ENCODE peak calls at places on chromosomes 16 and 17, in seven cellular contexts. G is H9, A is heart right ventricle, H is RWPE2, B is RWPE1, C is heart left ventricle, W is cardiac muscle cell. Q is an unnamed sample.

GRCh38 chr17:17151962-17152361 is 54.2 kb downstream of the PLD6 start:
- DNase-seq in G (no peak), A (peak), H (peak), B (peak), C (peak), W (peak), Q (peak)

GRCh38 chr16:55301385-55302008 is 22.5 kb upstream of the IRX6 start:
- DNase-seq in G (no peak), A (no peak), H (no peak), B (no peak), C (no peak), W (no peak), Q (no peak)

GRCh38 chr17:34758747-34759146 is 179.4 kb downstream of the TMEM132E start:
- DNase-seq in G (no peak), A (no peak), H (no peak), B (no peak), C (no peak), W (no peak), Q (peak)

GRCh38 chr16:30110661-30111060 is 2.7 kb downstream of the GDPD3 start:
- DNase-seq in G (no peak), A (no peak), H (no peak), B (no peak), C (no peak), W (peak), Q (no peak)

GRCh38 chr17:65191805-65192740 is 54.9 kb downstream of the RGS9 start:
- DNase-seq in G (no peak), A (no peak), H (no peak), B (peak), C (no peak), W (peak), Q (no peak)

GRCh38 chr16:75494696-75495601 is at the start of gene CHST6:
- DNase-seq in G (peak), A (peak), H (no peak), B (no peak), C (peak), W (peak), Q (no peak)

GRCh38 chr17:17890773-17891759 is 54.3 kb upstream of the SREBF1 start:
- DNase-seq in G (peak), A (peak), H (no peak), B (peak), C (peak), W (peak), Q (no peak)

GRCh38 chr16:23634461-23635036 is 6.6 kb downstream of the PALB2 start:
- DNase-seq in G (no peak), A (no peak), H (no peak), B (no peak), C (no peak), W (no peak), Q (no peak)

GRCh38 chr17:50173335-50173941 is 7.6 kb downstream of the SGCA start:
- DNase-seq in G (peak), A (peak), H (no peak), B (no peak), C (peak), W (peak), Q (no peak)

GRCh38 chr17:15502315-15503112 is 35.1 kb upstream of the CDRT4 start:
- DNase-seq in G (peak), A (peak), H (no peak), B (peak), C (peak), W (peak), Q (no peak)

GRCh38 chr17:78675316-78675616 is 98.1 kb upstream of the DNAH17 start:
- DNase-seq in G (no peak), A (no peak), H (no peak), B (no peak), C (no peak), W (no peak), Q (no peak)

GRCh38 chr17:35170968-35171771 is 23.0 kb downstream of the SLC35G3 start:
- DNase-seq in G (no peak), A (no peak), H (no peak), B (peak), C (no peak), W (peak), Q (no peak)

GRCh38 chr16:49793244-49793643 is 62.7 kb downstream of the ZNF423 start:
- DNase-seq in G (no peak), A (no peak), H (no peak), B (no peak), C (no peak), W (no peak), Q (no peak)

GRCh38 chr16:52466998-52467397 is 79.9 kb downstream of the TOX3 start:
- DNase-seq in G (no peak), A (no peak), H (no peak), B (no peak), C (no peak), W (no peak), Q (no peak)

GRCh38 chr17:4155980-4156620 is 13.1 kb downstream of the CYB5D2 start:
- DNase-seq in G (no peak), A (no peak), H (no peak), B (no peak), C (no peak), W (no peak), Q (no peak)

GRCh38 chr16:53465606-53466290 is 31.5 kb downstream of the RBL2 start:
- DNase-seq in G (no peak), A (no peak), H (no peak), B (peak), C (no peak), W (peak), Q (no peak)

GRCh38 chr17:48995871-48996695 is 1.1 kb upstream of the IGF2BP1 start:
- DNase-seq in G (peak), A (no peak), H (no peak), B (no peak), C (no peak), W (no peak), Q (no peak)

GRCh38 chr16:75202069-75202590 is 4.8 kb downstream of the CTRB2 start:
- DNase-seq in G (no peak), A (no peak), H (peak), B (no peak), C (no peak), W (no peak), Q (no peak)

GRCh38 chr17:76929572-76929971 is 61.4 kb downstream of the MGAT5B start:
- DNase-seq in G (no peak), A (no peak), H (no peak), B (no peak), C (no peak), W (no peak), Q (no peak)

GRCh38 chr16:86823895-86824671 is 245.7 kb downstream of the FOXL1 start:
- DNase-seq in G (no peak), A (no peak), H (no peak), B (peak), C (no peak), W (peak), Q (no peak)

GRCh38 chr16:52470601-52471000 is 76.3 kb downstream of the TOX3 start:
- DNase-seq in G (peak), A (no peak), H (no peak), B (no peak), C (no peak), W (no peak), Q (no peak)

GRCh38 chr17:80454557-80455327 is 21.7 kb downstream of the NPTX1 start:
- DNase-seq in G (peak), A (peak), H (peak), B (peak), C (peak), W (peak), Q (peak)

GRCh38 chr16:81711609-81712329 is 67.3 kb upstream of the PLCG2 start:
- DNase-seq in G (peak), A (no peak), H (no peak), B (peak), C (no peak), W (peak), Q (peak)

GRCh38 chr17:43599835-43600234 is 53.7 kb upstream of the ETV4 start:
- DNase-seq in G (no peak), A (no peak), H (no peak), B (peak), C (no peak), W (peak), Q (no peak)

GRCh38 chr17:40617678-40618240 is 29.9 kb downstream of the SMARCE1 start:
- DNase-seq in G (peak), A (no peak), H (no peak), B (no peak), C (no peak), W (no peak), Q (no peak)

GRCh38 chr16:89286096-89286495 is 68.6 kb downstream of the ZNF778 start:
- DNase-seq in G (no peak), A (no peak), H (no peak), B (no peak), C (no peak), W (no peak), Q (no peak)
- H3K27ac ChIP-seq in G (no peak), A (no peak), H (no peak), B (no peak), C (no peak), W (no peak), Q (no peak)

GRCh38 chr17:83090424-83091256 is 11.2 kb downstream of the METRNL start:
- DNase-seq in G (no peak), A (no peak), H (no peak), B (no peak), C (no peak), W (no peak), Q (no peak)

GRCh38 chr17:83092931-83093330 is 13.5 kb downstream of the METRNL start:
- DNase-seq in G (no peak), A (no peak), H (no peak), B (no peak), C (no peak), W (no peak), Q (no peak)

GRCh38 chr17:83092186-83092585 is 12.8 kb downstream of the METRNL start:
- DNase-seq in G (no peak), A (no peak), H (no peak), B (no peak), C (no peak), W (no peak), Q (no peak)

GRCh38 chr17:83089322-83090156 is 10.1 kb downstream of the METRNL start:
- DNase-seq in G (no peak), A (no peak), H (no peak), B (peak), C (no peak), W (no peak), Q (no peak)

GRCh38 chr17:83091257-83092141 is 12.1 kb downstream of the METRNL start:
- DNase-seq in G (no peak), A (no peak), H (no peak), B (no peak), C (peak), W (no peak), Q (no peak)
- H3K27ac ChIP-seq in G (no peak), A (peak), H (peak), B (peak), C (peak), W (no peak), Q (peak)

DNA sequence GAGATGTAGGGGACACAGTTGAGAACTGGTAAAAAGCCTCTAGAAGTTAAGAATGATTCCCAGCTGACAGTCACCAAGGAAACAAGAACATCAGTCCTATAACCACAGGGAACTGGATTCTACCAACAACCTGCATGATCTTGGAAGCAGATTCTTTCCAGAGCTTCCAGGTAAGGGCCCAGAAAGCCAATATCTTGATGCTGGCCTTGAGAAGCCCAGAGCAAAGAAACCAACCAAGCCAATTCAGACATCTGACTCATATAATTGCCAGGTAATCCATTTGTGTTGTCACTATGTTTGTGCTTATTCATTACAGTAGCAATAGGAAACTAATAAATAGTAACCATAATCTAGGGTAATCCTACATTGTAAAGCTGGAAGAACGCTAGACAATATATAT is 81.6 kb downstream of the CACNG1 start:
- DNase-seq in G (no peak), A (no peak), H (no peak), B (no peak), C (no peak), W (no peak), Q (no peak)
- H3K27ac ChIP-seq in G (no peak), A (no peak), H (no peak), B (no peak), C (no peak), W (peak), Q (no peak)

GRCh38 chr17:14308965-14309879 is 8.3 kb downstream of the HS3ST3B1 start:
- DNase-seq in G (peak), A (peak), H (peak), B (peak), C (peak), W (peak), Q (peak)

GRCh38 chr17:14308636-14308964 is 7.7 kb downstream of the HS3ST3B1 start:
- DNase-seq in G (no peak), A (no peak), H (no peak), B (no peak), C (no peak), W (peak), Q (no peak)

GRCh38 chr17:14311186-14311705 is 10.4 kb downstream of the HS3ST3B1 start:
- DNase-seq in G (no peak), A (no peak), H (no peak), B (no peak), C (no peak), W (no peak), Q (no peak)

GRCh38 chr17:14310584-14310983 is 9.7 kb downstream of the HS3ST3B1 start:
- DNase-seq in G (peak), A (no peak), H (no peak), B (no peak), C (peak), W (no peak), Q (no peak)

DNA sequence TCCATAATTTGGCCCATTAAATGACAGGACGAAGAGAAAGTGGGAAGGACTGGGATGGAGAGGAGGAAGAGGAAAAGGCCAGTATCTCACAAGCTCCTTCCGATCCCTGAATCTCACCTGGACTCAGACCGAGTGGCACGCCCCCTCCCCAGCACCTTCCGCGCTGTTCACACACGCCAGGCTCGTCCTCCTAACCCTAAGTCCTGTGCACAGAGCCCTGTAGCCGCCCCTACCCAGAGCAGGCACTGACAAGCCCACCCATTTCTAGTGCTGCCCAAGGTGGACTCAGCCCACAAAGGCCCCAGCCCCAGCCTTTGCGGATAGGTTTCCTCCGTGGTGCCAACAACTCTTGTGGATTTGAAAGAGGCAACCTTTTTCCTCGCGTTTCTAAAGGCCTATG is 9.2 kb downstream of the HS3ST3B1 start:
- DNase-seq in G (peak), A (no peak), H (no peak), B (no peak), C (no peak), W (no peak), Q (no peak)
- H3K27ac ChIP-seq in G (no peak), A (no peak), H (peak), B (peak), C (no peak), W (no peak), Q (no peak)

DNA sequence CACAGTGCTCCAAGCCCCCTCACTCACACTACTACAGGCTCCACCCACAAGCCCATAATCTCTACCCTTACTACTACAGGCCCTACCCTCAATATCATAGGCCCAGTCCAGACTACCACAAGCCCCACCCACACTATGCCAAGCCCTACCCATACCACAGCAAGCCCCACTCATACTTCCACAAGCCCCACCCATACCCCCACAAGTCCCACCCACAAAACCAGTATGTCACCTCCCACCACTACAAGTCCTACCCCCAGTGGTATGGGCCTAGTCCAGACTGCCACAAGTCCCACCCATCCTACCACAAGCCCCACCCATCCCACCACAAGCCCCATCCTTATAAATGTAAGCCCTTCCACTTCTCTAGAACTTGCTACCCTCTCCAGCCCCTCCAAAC is 13.8 kb downstream of the RIPOR1 start:
- DNase-seq in G (peak), A (no peak), H (no peak), B (peak), C (no peak), W (peak), Q (no peak)
- H3K27ac ChIP-seq in G (no peak), A (no peak), H (no peak), B (peak), C (no peak), W (no peak), Q (peak)

GRCh38 chr17:75152523-75152922 is 1.8 kb downstream of the JPT1 start:
- DNase-seq in G (no peak), A (no peak), H (no peak), B (no peak), C (no peak), W (peak), Q (no peak)
- H3K27ac ChIP-seq in G (no peak), A (no peak), H (peak), B (no peak), C (no peak), W (no peak), Q (no peak)

GRCh38 chr16:17461951-17462729 is 8.6 kb downstream of the XYLT1 start:
- DNase-seq in G (peak), A (no peak), H (no peak), B (no peak), C (no peak), W (no peak), Q (no peak)
- H3K27ac ChIP-seq in G (no peak), A (no peak), H (no peak), B (no peak), C (no peak), W (no peak), Q (no peak)

DNA sequence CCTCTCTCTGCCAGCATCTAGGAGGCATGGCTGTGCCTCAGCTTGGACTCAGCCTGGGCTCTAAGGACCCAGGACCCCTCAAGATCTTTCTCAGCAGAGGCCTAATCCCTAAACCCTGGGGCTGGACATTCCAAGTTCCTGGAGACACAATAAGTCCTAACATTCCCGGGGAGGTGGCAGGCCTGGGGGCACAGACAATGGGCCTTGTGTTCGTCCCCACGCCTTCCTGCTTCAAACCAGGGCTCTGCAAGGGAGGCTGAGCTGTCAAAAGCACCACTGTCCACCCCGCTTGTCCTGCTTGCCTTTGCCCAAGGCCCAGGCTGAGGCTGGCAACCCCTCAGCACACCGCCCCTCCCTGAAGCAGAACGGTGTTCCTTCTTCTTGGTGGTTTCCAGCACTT is 13.7 kb downstream of the SDK2 start:
- DNase-seq in G (no peak), A (no peak), H (no peak), B (no peak), C (no peak), W (no peak), Q (no peak)
- H3K27ac ChIP-seq in G (no peak), A (no peak), H (no peak), B (no peak), C (no peak), W (no peak), Q (no peak)

DNA sequence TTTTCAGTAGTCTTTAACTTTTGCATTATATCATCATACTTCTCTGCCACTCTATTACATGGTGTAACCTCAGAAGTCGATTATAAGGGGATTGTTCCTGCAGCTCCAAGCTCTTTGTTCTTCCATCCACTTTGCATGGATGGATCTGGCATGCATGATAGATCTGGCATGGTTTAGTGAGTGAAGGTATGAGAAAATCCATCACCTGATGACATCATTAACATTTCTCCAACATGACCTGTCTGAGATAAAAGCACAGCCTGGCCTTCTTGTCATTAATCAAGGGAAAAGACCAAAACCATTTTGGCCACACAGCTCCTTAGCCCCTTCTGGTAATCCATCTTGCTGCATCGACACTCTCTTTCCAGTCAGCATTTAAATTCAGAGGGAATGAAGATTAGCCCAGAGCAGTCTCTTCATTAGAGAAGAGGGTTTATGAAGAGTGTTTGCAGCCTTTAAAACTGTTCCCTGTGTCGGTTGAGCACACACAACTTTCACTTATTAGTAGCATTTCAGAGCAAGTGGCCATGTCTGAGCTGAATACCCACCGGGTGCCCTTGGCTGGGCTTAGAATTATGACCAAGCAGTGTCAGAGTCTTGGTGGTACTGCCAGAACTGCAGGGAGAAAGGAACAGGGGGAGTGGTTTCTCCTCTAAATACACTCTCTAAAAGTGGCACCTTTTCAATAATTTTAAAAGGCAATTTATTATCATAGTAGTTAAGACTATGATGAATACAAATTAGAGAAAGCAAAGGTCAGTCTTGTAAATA is 246.0 kb downstream of the HAPSTR1 start:
- DNase-seq in G (no peak), A (no peak), H (no peak), B (no peak), C (no peak), W (no peak), Q (no peak)
- H3K27ac ChIP-seq in G (no peak), A (no peak), H (no peak), B (no peak), C (no peak), W (no peak), Q (peak)

Q was measured in ascending aorta.